ENCODE peak calls at places on chromosome 1, in seven cellular contexts. W is H1, C is LoVo, X is GM12865, T is skeletal muscle cell, R is B cell, G is AG08395. B is an unnamed sample.

GRCh38 chr1:184387871-184388670 is 1.2 kb downstream of the C1orf21 start:
- DNase-seq in G (peak), C (peak), T (peak), X (peak), W (no peak), R (no peak), B (peak)

GRCh38 chr1:229714964-229715603 is 89.0 kb downstream of the URB2 start:
- DNase-seq in T (no peak), R (no peak), X (peak), W (peak), C (peak), G (no peak), B (no peak)

GRCh38 chr1:229846351-229846750 is 220.3 kb downstream of the URB2 start:
- DNase-seq in W (no peak), G (no peak), R (no peak), C (no peak), T (no peak), X (no peak), B (no peak)

GRCh38 chr1:242554577-242554976 is 30.1 kb upstream of the PLD5 start:
- DNase-seq in G (no peak), R (no peak), C (no peak), X (no peak), T (no peak), W (no peak), B (no peak)

GRCh38 chr1:87600848-87601247 is 272.2 kb downstream of the LMO4 start:
- DNase-seq in C (peak), W (no peak), T (no peak), G (no peak), X (no peak), R (no peak), B (no peak)

GRCh38 chr1:236753554-236753953 is 41.5 kb upstream of the MTR start:
- DNase-seq in R (no peak), T (no peak), G (peak), C (no peak), X (peak), W (no peak), B (no peak)

GRCh38 chr1:52663716-52664115 is 30.7 kb downstream of the SHISAL2A start:
- DNase-seq in R (no peak), G (no peak), W (no peak), C (no peak), X (no peak), T (no peak), B (no peak)

GRCh38 chr1:244992833-244993232 is 128.5 kb upstream of the HNRNPU start:
- DNase-seq in T (no peak), R (no peak), G (peak), X (no peak), W (no peak), C (no peak), B (no peak)

GRCh38 chr1:9822897-9823692 is 670 bp downstream of the CLSTN1 start:
- DNase-seq in R (peak), C (peak), T (no peak), W (no peak), X (peak), G (peak), B (no peak)